ENCODE peak calls at places on chromosomes 4 and X, in four cellular contexts. C is heart right ventricle, P is GM12865, F is AG10803. D is an unnamed sample.
A peak's percentile ranks its signal among the peaks of the same experiment; 100 is the strongest.

GRCh38 chrX:110448459-110448858 is 89.8 kb downstream of the RTL9 start:
- DNase-seq in F (no peak), P (no peak), C (no peak), D (no peak)

GRCh38 chr4:84814100-84814750 is 152.3 kb downstream of the WDFY3 start:
- DNase-seq in C (no peak), F (peak; percentile 84), P (peak; percentile 10), D (no peak)

GRCh38 chr4:52234539-52235174 is 183.6 kb downstream of the SPATA18 start:
- DNase-seq in C (no peak), F (peak; percentile 37), P (no peak), D (no peak)

GRCh38 chr4:10655968-10656367 is 28.6 kb downstream of the CLNK start:
- DNase-seq in P (no peak), C (no peak), F (peak; percentile 24), D (no peak)

GRCh38 chrX:19360903-19361302 is 17.2 kb downstream of the PDHA1 start:
- DNase-seq in C (no peak), P (no peak), F (no peak), D (no peak)

GRCh38 chrX:120419465-120419864 is 49.6 kb downstream of the LAMP2 start:
- DNase-seq in F (no peak), P (peak; percentile 59), C (no peak), D (no peak)

GRCh38 chrX:114462266-114462665 is 121.6 kb upstream of the HTR2C start:
- DNase-seq in P (no peak), F (no peak), C (no peak), D (no peak)

GRCh38 chr4:147865926-147866325 is 134.0 kb downstream of the ARHGAP10 start:
- DNase-seq in P (no peak), C (no peak), F (no peak), D (no peak)

GRCh38 chrX:41912922-41913321 is 10.4 kb downstream of the CASK start:
- DNase-seq in P (no peak), C (no peak), F (peak; percentile 7), D (no peak)

GRCh38 chr4:39464886-39465501 is 6.1 kb downstream of the LIAS start:
- DNase-seq in C (no peak), P (no peak), F (peak; percentile 74), D (no peak)

GRCh38 chrX:69618803-69619202 is 2.9 kb downstream of the EDA start:
- DNase-seq in C (no peak), F (peak; percentile 3), P (peak; percentile 4), D (no peak)

GRCh38 chrX:49958727-49959126 is 36.3 kb downstream of the CLCN5 start:
- DNase-seq in F (no peak), P (no peak), C (no peak), D (no peak)

GRCh38 chrX:8103655-8104054 is 67.4 kb downstream of the VCX2 start:
- DNase-seq in F (no peak), P (no peak), C (no peak), D (no peak)

GRCh38 chrX:106177982-106178321 is 9.8 kb downstream of the PWWP3B start:
- DNase-seq in C (no peak), F (no peak), P (no peak), D (no peak)

GRCh38 chrX:11533211-11533651 is 132.5 kb downstream of the ARHGAP6 start:
- DNase-seq in F (peak; percentile 78), C (no peak), P (peak; percentile 73), D (no peak)

GRCh38 chrX:10759400-10759799 is 139.0 kb upstream of the MID1 start:
- DNase-seq in C (no peak), P (no peak), F (no peak), D (no peak)

GRCh38 chrX:39944416-39944815 is 153.3 kb downstream of the BCOR start:
- DNase-seq in F (no peak), P (no peak), C (no peak), D (no peak)

GRCh38 chr4:1242506-1243450 is 6.2 kb downstream of the CTBP1 start:
- DNase-seq in P (no peak), C (peak; percentile 3), F (no peak), D (no peak)

GRCh38 chr4:168857009-168857408 is 153.0 kb downstream of the CBR4 start:
- DNase-seq in P (no peak), F (no peak), C (no peak), D (no peak)

GRCh38 chr4:168433576-168433975 is 46.7 kb downstream of the DDX60L start:
- DNase-seq in F (peak; percentile 34), C (no peak), P (no peak), D (no peak)

GRCh38 chrX:255923-256331 is 25.3 kb upstream of the PLCXD1 start:
- DNase-seq in P (no peak), F (no peak), C (no peak), D (peak; percentile 80)

GRCh38 chrX:11687157-11687556 is 21.4 kb upstream of the ARHGAP6 start:
- DNase-seq in F (no peak), C (no peak), P (no peak), D (no peak)

GRCh38 chr4:41358626-41359025 is 101.9 kb downstream of the UCHL1 start:
- DNase-seq in P (no peak), C (peak; percentile 62), F (no peak), D (no peak)

GRCh38 chr4:108337923-108338322 is 169.2 kb upstream of the LEF1 start:
- DNase-seq in F (peak; percentile 50), C (no peak), P (no peak), D (no peak)

GRCh38 chrX:104098151-104098808 is 14.0 kb upstream of the ZCCHC18 start:
- DNase-seq in F (peak; percentile 81), C (no peak), P (peak; percentile 79), D (no peak)
- TF ChIP-seq CTCF in F (peak; percentile 66), C (peak; percentile 59), P (peak; percentile 44), D (peak; percentile 69)

GRCh38 chr4:81963005-81963404 is 410.8 kb downstream of the HNRNPD start:
- DNase-seq in C (no peak), F (no peak), P (no peak), D (no peak)
- TF ChIP-seq CTCF in C (no peak), F (no peak), P (no peak), D (no peak)

GRCh38 chrX:5916945-5917344 is 311.7 kb downstream of the NLGN4X start:
- DNase-seq in C (no peak), P (peak; percentile 0), F (no peak), D (no peak)
- TF ChIP-seq CTCF in C (no peak), P (peak; percentile 15), F (no peak), D (no peak)

GRCh38 chr4:132614682-132615081 is 534.4 kb upstream of the PCDH10 start:
- DNase-seq in C (no peak), P (no peak), F (no peak), D (no peak)
- TF ChIP-seq CTCF in C (peak; percentile 17), P (no peak), F (peak; percentile 15), D (peak; percentile 60)

GRCh38 chr4:109969909-109970308 is 57.2 kb downstream of the EGF start:
- DNase-seq in P (peak; percentile 22), C (no peak), F (no peak), D (no peak)

GRCh38 chr4:109969087-109969486 is 56.4 kb downstream of the EGF start:
- DNase-seq in C (no peak), F (no peak), P (no peak), D (no peak)

GRCh38 chr4:109976189-109976588 is 63.5 kb downstream of the EGF start:
- DNase-seq in P (no peak), F (no peak), C (no peak), D (no peak)

GRCh38 chr4:109973529-109973905 is 60.8 kb downstream of the EGF start:
- DNase-seq in C (no peak), F (no peak), P (no peak), D (no peak)

GRCh38 chr4:109972786-109973528 is 60.3 kb downstream of the EGF start:
- DNase-seq in F (no peak), C (no peak), P (no peak), D (no peak)
- TF ChIP-seq CTCF in F (no peak), C (no peak), P (no peak), D (no peak)

GRCh38 chrX:109393859-109394258 is 88.0 kb downstream of the GUCY2F start:
- DNase-seq in F (no peak), P (peak; percentile 28), C (no peak), D (no peak)
- TF ChIP-seq CTCF in F (peak; percentile 8), P (peak; percentile 16), C (no peak), D (peak; percentile 20)

GRCh38 chr4:24561438-24562139 is 22.8 kb downstream of the DHX15 start:
- DNase-seq in F (no peak), C (no peak), P (no peak), D (no peak)

GRCh38 chr4:24557036-24558022 is 27.0 kb downstream of the DHX15 start:
- DNase-seq in F (peak; percentile 27), C (no peak), P (no peak), D (no peak)

GRCh38 chr4:24560770-24561415 is 23.5 kb downstream of the DHX15 start:
- DNase-seq in F (peak; percentile 48), P (no peak), C (no peak), D (no peak)

GRCh38 chr4:24559032-24559821 is 25.1 kb downstream of the DHX15 start:
- DNase-seq in C (no peak), P (no peak), F (peak; percentile 26), D (no peak)

DNA sequence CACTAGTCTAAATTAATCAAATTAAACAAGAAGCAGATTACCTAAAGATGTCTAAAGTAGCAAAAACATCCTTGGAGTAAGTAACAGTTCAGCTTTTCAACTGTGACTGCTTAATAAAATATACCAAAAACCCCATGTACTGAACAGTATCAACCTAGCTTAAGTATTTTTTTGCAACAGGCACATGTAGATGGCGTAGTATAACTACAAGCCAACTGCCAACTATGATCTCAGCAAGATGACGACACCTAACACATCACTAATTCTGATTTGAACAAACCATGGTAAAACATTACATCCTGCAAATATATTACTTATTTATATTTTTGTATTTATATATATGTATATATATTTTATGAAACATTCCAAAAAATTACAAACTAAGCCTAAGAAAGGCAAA is 24.5 kb downstream of the DHX15 start:
- DNase-seq in C (no peak), F (peak; percentile 38), P (no peak), D (no peak)
- TF ChIP-seq CTCF in C (no peak), F (no peak), P (no peak), D (no peak)

GRCh38 chrX:71058116-71058515 is 10.0 kb downstream of the SNX12 start:
- DNase-seq in F (no peak), C (no peak), P (no peak), D (no peak)
- TF ChIP-seq CTCF in F (no peak), C (no peak), P (no peak), D (no peak)

D was measured in osteocyte.